ENCODE peak calls at places on chromosomes 13 and 19, in six cellular contexts. M is testis; C is A673; X is activated CD8-positive, alpha-beta memory T cell treated with anti-CD3 and anti-CD28 coated beads for 4 hours; O is Daoy; U is T1000. T is an unnamed sample.

GRCh38 chr13:105414639-105415038 is 1120.8 kb downstream of the EFNB2 start:
- DNase-seq in M (no peak), C (no peak), X (no peak), O (no peak), U (no peak), T (no peak)

GRCh38 chr19:1064661-1065605 is 2.0 kb upstream of the ARHGAP45 start:
- DNase-seq in M (peak; percentile 61), C (peak; percentile 88), X (peak; percentile 56), O (peak; percentile 73), U (no peak), T (peak; percentile 51)

GRCh38 chr13:23674795-23675640 is 104.8 kb downstream of the TNFRSF19 start:
- DNase-seq in M (no peak), C (no peak), X (no peak), O (peak; percentile 46), U (no peak), T (no peak)

GRCh38 chr19:34482380-34483250 is 1.1 kb downstream of the WTIP start:
- DNase-seq in M (peak; percentile 61), C (peak; percentile 47), X (no peak), O (peak; percentile 36), U (peak; percentile 20), T (no peak)

GRCh38 chr13:99390601-99391000 is 83.4 kb upstream of the GPR183 start:
- DNase-seq in M (no peak), C (no peak), X (no peak), O (no peak), U (no peak), T (no peak)

GRCh38 chr19:3413796-3414327 is 47.5 kb downstream of the NFIC start:
- DNase-seq in M (no peak), C (peak; percentile 78), X (no peak), O (no peak), U (no peak), T (no peak)

GRCh38 chr19:40445945-40446784 is 2.0 kb upstream of the SERTAD3 start:
- DNase-seq in M (no peak), C (peak; percentile 30), X (no peak), O (no peak), U (no peak), T (no peak)

GRCh38 chr13:80084086-80084676 is 256.7 kb downstream of the SPRY2 start:
- DNase-seq in M (no peak), C (peak; percentile 86), X (no peak), O (peak; percentile 45), U (no peak), T (no peak)

GRCh38 chr13:25478186-25478585 is 106.4 kb downstream of the ATP8A2 start:
- DNase-seq in M (no peak), C (no peak), X (no peak), O (peak; percentile 34), U (no peak), T (no peak)

GRCh38 chr13:24271611-24272451 is 37.5 kb upstream of the C1QTNF9 start:
- DNase-seq in M (peak; percentile 81), C (peak; percentile 78), X (no peak), O (peak; percentile 16), U (no peak), T (no peak)

GRCh38 chr13:37138169-37138568 is 32.7 kb upstream of the CSNK1A1L start:
- DNase-seq in M (no peak), C (peak; percentile 61), X (no peak), O (no peak), U (peak; percentile 33), T (no peak)